ENCODE peak calls at places on chromosomes 13 and 19, in six cellular contexts. J is A549, I is HepG2, H is GM12878, M is endothelial cell of umbilical vein, B is K562. Q is an unnamed sample.

GRCh38 chr13:113545931-113546516 is 38.5 kb upstream of the TFDP1 start:
- DNase-seq in B (no peak), H (no peak), I (no peak), M (peak), J (no peak), Q (no peak)

GRCh38 chr19:4600893-4601292 is 38.4 kb upstream of the TNFAIP8L1 start:
- DNase-seq in M (no peak), B (no peak), I (no peak), H (no peak), J (no peak), Q (no peak)

GRCh38 chr19:7739211-7739752 is 7.4 kb upstream of the CLEC4G start:
- DNase-seq in B (no peak), I (no peak), H (no peak), M (no peak), J (no peak), Q (no peak)

GRCh38 chr19:58572026-58572817 is 913 bp downstream of the MZF1 start:
- DNase-seq in I (no peak), J (no peak), H (no peak), M (no peak), B (no peak), Q (no peak)

GRCh38 chr19:47239610-47240296 is 8.8 kb upstream of the BBC3 start:
- DNase-seq in I (no peak), M (peak), B (no peak), J (no peak), H (no peak), Q (peak)

GRCh38 chr13:46778095-46778494 is 18.9 kb downstream of the ESD start:
- DNase-seq in H (no peak), I (no peak), B (no peak), J (no peak), M (no peak), Q (no peak)

GRCh38 chr19:17824339-17824738 is 3.0 kb upstream of the INSL3 start:
- DNase-seq in B (no peak), M (no peak), I (no peak), J (no peak), H (no peak), Q (no peak)

GRCh38 chr13:67136157-67136556 is 94.0 kb downstream of the PCDH9 start:
- DNase-seq in I (no peak), J (no peak), H (no peak), B (peak), M (no peak), Q (no peak)

GRCh38 chr19:32178401-32178800 is 167.0 kb upstream of the ZNF507 start:
- DNase-seq in I (no peak), J (no peak), M (no peak), B (no peak), H (no peak), Q (no peak)

GRCh38 chr19:33195711-33196347 is 1.7 kb downstream of the LRP3 start:
- DNase-seq in B (no peak), M (no peak), I (no peak), J (no peak), H (no peak), Q (no peak)

GRCh38 chr13:75415720-75416119 is 66.2 kb downstream of the TBC1D4 start:
- DNase-seq in M (peak), H (no peak), B (no peak), J (no peak), I (no peak), Q (peak)

GRCh38 chr19:16588089-16588823 is 16.0 kb upstream of the SLC35E1 start:
- DNase-seq in J (no peak), B (peak), H (peak), I (no peak), M (peak), Q (peak)

DNA sequence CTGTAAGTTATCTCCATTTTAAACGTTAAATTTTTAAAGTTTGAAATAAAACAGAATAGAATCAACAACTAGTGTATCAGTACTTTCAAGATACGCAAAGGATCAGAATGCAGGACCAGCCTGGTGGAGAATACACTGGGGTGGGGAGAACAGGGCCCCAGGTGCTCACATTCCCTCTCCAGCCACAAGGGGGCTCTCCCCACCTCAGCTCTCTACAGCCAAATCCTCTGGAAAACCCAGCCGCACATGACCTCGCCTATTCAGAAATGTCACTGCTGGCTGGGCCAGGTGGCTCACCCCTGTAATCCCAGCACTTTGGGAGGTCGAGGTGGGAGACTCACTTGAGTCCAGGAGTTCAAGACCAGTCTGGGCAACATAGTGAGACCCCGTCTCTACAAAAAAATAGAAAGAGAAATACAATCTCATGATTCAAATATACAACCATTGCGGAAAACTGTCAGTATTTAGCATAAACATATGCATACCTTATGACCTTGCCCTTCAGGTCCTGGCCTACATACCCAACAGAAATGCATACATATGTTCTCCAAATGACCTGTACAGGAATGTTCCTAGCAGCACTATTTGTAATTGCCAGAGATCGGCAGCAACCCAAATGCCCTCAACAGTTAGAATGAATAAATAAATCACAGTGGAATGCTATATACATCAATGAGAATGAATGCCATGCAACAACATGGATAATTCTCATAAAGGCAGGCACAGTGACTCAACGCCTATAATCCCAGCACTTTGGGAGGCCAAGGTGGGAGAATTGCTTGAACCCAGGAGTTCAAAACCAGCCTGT is 18.4 kb downstream of the TEX101 start:
- DNase-seq in J (peak), B (peak), H (no peak), I (peak), M (peak), Q (peak)
- TF ChIP-seq MYC in J (no peak), B (no peak), H (no peak), I (no peak), M (no peak), Q (no peak)

DNA sequence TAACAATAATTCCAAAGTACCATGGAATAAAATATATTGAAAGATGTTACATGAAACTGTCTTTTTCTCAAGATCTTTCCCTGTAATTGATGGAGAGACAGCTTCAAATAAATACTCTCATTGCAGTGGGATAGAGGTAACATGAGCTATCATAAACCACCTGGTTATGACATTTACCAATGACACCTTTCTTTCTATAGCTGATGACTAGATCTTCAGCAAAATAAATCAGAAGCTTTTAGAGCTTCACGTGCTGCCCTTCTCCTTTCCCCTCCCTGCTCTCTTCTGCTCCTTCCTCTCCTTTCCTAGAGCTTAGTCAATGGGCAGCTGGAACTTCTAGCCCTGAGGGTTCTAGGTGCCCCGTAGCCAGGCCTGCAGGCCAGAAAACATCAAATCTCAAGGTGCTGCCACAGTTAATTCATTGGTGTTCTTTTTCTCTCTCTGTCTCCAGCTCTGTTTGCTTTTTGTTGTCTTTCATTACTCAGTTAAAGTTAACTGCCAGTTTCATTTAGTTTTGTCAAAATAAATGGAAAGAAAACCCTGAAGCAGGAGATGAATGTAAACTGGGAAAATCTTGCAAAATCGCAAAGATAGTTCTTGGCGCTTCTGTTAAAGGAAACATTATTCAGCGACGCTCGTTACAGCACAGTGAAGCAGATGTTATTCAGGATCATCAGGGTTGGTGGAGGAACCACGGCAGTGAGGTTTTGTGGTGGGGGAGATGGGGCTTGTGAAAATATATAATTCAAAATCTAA is 8.3 kb upstream of the METTL21C start:
- DNase-seq in H (no peak), I (no peak), B (no peak), J (no peak), M (no peak), Q (no peak)
- H3K4me3 ChIP-seq in H (no peak), I (no peak), B (no peak), J (no peak), M (no peak), Q (no peak)

GRCh38 chr19:55689366-55690108 is 14.5 kb downstream of the EPN1 start:
- DNase-seq in H (no peak), I (no peak), M (no peak), B (no peak), J (no peak), Q (no peak)
- TF ChIP-seq MYC in H (no peak), I (no peak), M (no peak), B (no peak), J (no peak), Q (no peak)

GRCh38 chr19:778910-779653 is 18.2 kb upstream of the PTBP1 start:
- DNase-seq in J (peak), B (no peak), H (no peak), I (peak), M (peak), Q (no peak)
- H3K4me3 ChIP-seq in J (no peak), B (no peak), H (no peak), I (peak), M (no peak), Q (no peak)

DNA sequence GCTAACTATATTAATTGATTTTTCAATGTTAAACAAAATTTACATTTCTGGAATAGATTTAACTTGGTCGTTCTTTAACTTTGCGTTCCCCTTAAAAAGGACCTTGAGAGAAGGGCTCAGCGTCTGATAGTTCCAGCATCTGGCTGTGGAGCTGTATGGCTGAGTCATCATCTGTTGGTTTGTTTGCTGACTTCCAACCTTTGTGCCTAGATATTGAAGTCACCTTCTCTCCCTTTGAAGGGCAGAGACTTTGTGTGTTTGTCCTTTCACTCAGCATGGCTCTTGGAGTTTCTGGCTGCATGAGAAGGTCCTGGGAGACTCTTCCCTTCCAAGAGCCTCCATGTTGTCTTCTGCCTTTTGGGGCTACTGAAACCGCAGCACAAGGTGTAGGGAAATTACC is 16.6 kb upstream of the IRS2 start:
- DNase-seq in J (no peak), I (peak), H (no peak), M (no peak), B (no peak), Q (no peak)
- TF ChIP-seq MYC in J (no peak), I (no peak), H (no peak), M (no peak), B (no peak), Q (no peak)

GRCh38 chr13:48819889-48820288 is 155.8 kb upstream of the FNDC3A start:
- DNase-seq in M (no peak), H (no peak), I (no peak), J (no peak), B (no peak), Q (no peak)
- H3K4me3 ChIP-seq in M (no peak), H (no peak), I (no peak), J (no peak), B (no peak), Q (no peak)

DNA sequence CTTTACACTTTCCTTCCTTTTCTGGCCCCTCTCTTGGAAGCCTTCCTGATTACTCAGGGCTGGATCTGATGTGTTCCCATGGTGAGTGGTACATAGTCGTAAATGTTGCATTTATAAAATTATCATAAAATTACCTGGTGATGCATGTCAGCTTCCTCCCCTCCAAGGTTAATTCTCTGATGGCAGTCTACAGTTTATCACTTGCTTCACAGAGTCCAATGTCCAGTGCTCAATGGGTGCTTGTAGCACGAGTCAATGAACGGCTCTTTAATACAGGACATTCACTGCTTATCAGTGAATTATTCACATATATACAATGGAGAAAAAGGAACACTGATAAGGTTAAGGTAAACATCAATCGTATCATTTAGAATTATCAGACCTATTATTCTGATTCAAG is 27.0 kb upstream of the OXGR1 start:
- DNase-seq in B (no peak), J (no peak), M (peak), H (no peak), I (no peak), Q (no peak)
- TF ChIP-seq MYC in B (no peak), J (no peak), M (no peak), H (no peak), I (no peak), Q (no peak)

GRCh38 chr13:91698767-91699166 is 300.3 kb downstream of the GPC5 start:
- DNase-seq in B (no peak), J (no peak), I (no peak), H (no peak), M (no peak), Q (no peak)
- H3K4me3 ChIP-seq in B (no peak), J (no peak), I (no peak), H (no peak), M (no peak), Q (no peak)

GRCh38 chr19:45823182-45823581 is 8.1 kb upstream of the RSPH6A start:
- DNase-seq in J (no peak), M (no peak), H (no peak), I (no peak), B (no peak), Q (no peak)

GRCh38 chr19:45824531-45825262 is 9.6 kb upstream of the RSPH6A start:
- DNase-seq in B (no peak), I (no peak), J (no peak), M (no peak), H (no peak), Q (no peak)

GRCh38 chr19:45822716-45823115 is 7.6 kb upstream of the RSPH6A start:
- DNase-seq in I (no peak), H (no peak), M (no peak), B (no peak), J (no peak), Q (no peak)

GRCh38 chr19:45825263-45825605 is 10.1 kb upstream of the RSPH6A start:
- DNase-seq in J (no peak), H (no peak), M (no peak), B (no peak), I (no peak), Q (no peak)

DNA sequence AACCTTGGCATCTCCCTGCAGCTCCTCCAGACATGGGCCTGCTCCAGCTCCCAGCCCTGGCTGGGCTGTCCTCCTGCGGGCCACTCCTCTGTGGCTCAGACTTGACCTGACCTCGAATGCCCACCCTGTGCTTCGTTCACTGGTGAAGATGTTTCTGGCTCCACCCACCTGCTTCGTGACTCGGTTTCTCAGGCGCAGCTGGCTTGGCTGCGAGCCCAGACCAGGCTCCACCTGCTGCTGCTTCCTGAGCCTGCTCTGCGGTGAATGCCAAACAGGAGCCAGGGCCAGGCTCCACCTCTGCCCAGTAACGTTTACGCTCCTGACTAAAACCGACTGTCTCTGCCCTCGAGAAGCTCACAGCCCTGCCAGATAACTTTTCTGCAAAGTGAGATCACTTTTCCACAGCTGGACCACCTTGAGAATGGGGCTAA is 8.9 kb upstream of the RSPH6A start:
- DNase-seq in B (no peak), I (no peak), J (no peak), M (peak), H (no peak), Q (no peak)
- TF ChIP-seq MYC in B (no peak), I (no peak), J (no peak), M (no peak), H (no peak), Q (no peak)

Q was measured in NB4.